ENCODE peak calls at places on chromosomes 13 and 19, in nine cellular contexts. W is ELR; F is BE2C; E is activated CD4-positive, CD25-positive, alpha-beta regulatory T cell; L is stimulated activated CD4-positive, alpha-beta T cell treated with anti-CD3 and anti-CD28 coated beads, Interleukin-2, amount 100 ng/mL, for 48 hours; N is astrocyte of the hippocampus; Q is lung microvascular endothelial cell; B is activated CD8-positive, alpha-beta memory T cell treated with anti-CD3 and anti-CD28 coated beads, Interleukin-2, amount 50 U/mL, for 4 hours; V is RCC 7860. C is an unnamed sample.

GRCh38 chr13:49587311-49587847 is 2.0 kb upstream of the RCBTB1 start:
- DNase-seq in W (peak; percentile 67), F (no peak), E (no peak), L (no peak), N (peak; percentile 26), Q (peak; percentile 50), B (no peak), V (no peak), C (no peak)

GRCh38 chr13:74082741-74083160 is 51.5 kb downstream of the KLF12 start:
- DNase-seq in W (no peak), F (no peak), E (no peak), L (no peak), N (no peak), Q (no peak), B (no peak), V (no peak), C (no peak)

GRCh38 chr13:113291997-113292862 is 4.8 kb upstream of the LAMP1 start:
- DNase-seq in W (peak; percentile 47), F (no peak), E (no peak), L (no peak), N (peak; percentile 20), Q (no peak), B (peak; percentile 19), V (no peak), C (no peak)

GRCh38 chr13:22940090-22940710 is 240.6 kb upstream of the SGCG start:
- DNase-seq in W (no peak), F (no peak), E (no peak), L (no peak), N (no peak), Q (no peak), B (no peak), V (no peak), C (no peak)

GRCh38 chr19:18501832-18502231 is 20.0 kb downstream of the ELL start:
- DNase-seq in W (no peak), F (no peak), E (no peak), L (no peak), N (no peak), Q (no peak), B (no peak), V (no peak), C (no peak)

GRCh38 chr19:49019242-49019932 is 2.5 kb upstream of the LHB start:
- DNase-seq in W (peak; percentile 81), F (peak; percentile 88), E (peak; percentile 22), L (peak; percentile 70), N (peak; percentile 79), Q (peak; percentile 54), B (peak; percentile 69), V (no peak), C (no peak)

GRCh38 chr13:108629353-108629752 is at the start of gene MYO16:
- DNase-seq in W (no peak), F (no peak), E (no peak), L (no peak), N (peak; percentile 3), Q (no peak), B (no peak), V (no peak), C (no peak)

GRCh38 chr19:17021793-17022590 is 4.6 kb downstream of the CPAMD8 start:
- DNase-seq in W (peak; percentile 70), F (no peak), E (no peak), L (no peak), N (no peak), Q (peak; percentile 79), B (no peak), V (no peak), C (no peak)

GRCh38 chr19:13930402-13930801 is 7.8 kb downstream of the PODNL1 start:
- DNase-seq in W (no peak), F (no peak), E (no peak), L (no peak), N (no peak), Q (no peak), B (no peak), V (no peak), C (no peak)

GRCh38 chr13:100584901-100585300 is 3.7 kb downstream of the GGACT start:
- DNase-seq in W (no peak), F (no peak), E (no peak), L (no peak), N (peak; percentile 89), Q (no peak), B (no peak), V (no peak), C (no peak)

GRCh38 chr13:74571811-74572210 is 437.6 kb upstream of the KLF12 start:
- DNase-seq in W (no peak), F (no peak), E (no peak), L (no peak), N (no peak), Q (no peak), B (no peak), V (no peak), C (no peak)

GRCh38 chr19:48006762-48007161 is 12.3 kb downstream of the ELSPBP1 start:
- DNase-seq in W (peak; percentile 15), F (peak; percentile 61), E (no peak), L (peak; percentile 13), N (no peak), Q (peak; percentile 2), B (no peak), V (no peak), C (no peak)

GRCh38 chr19:34136127-34136526 is 36.2 kb upstream of the LSM14A start:
- DNase-seq in W (no peak), F (no peak), E (no peak), L (no peak), N (no peak), Q (no peak), B (no peak), V (no peak), C (no peak)

GRCh38 chr19:3375221-3376088 is 9.1 kb downstream of the NFIC start:
- DNase-seq in W (peak; percentile 37), F (no peak), E (no peak), L (no peak), N (peak; percentile 65), Q (peak; percentile 74), B (no peak), V (no peak), C (peak; percentile 87)

GRCh38 chr19:3606174-3606689 is 443 bp downstream of the TBXA2R start:
- DNase-seq in W (peak; percentile 45), F (no peak), E (no peak), L (no peak), N (no peak), Q (no peak), B (no peak), V (no peak), C (no peak)

GRCh38 chr19:6212403-6213265 is 67.1 kb downstream of the MLLT1 start:
- DNase-seq in W (no peak), F (no peak), E (no peak), L (no peak), N (no peak), Q (no peak), B (no peak), V (no peak), C (no peak)

GRCh38 chr13:80251403-80251802 is 89.5 kb downstream of the SPRY2 start:
- DNase-seq in W (peak; percentile 46), F (peak; percentile 37), E (no peak), L (no peak), N (peak; percentile 20), Q (peak; percentile 77), B (no peak), V (no peak), C (no peak)

GRCh38 chr19:4749870-4750269 is 26.2 kb upstream of the DPP9 start:
- DNase-seq in W (no peak), F (peak; percentile 42), E (no peak), L (no peak), N (no peak), Q (no peak), B (no peak), V (no peak), C (no peak)

GRCh38 chr13:21436582-21436981 is 22.5 kb downstream of the ZDHHC20 start:
- DNase-seq in W (no peak), F (no peak), E (no peak), L (no peak), N (no peak), Q (no peak), B (no peak), V (no peak), C (no peak)

GRCh38 chr13:40130871-40131636 is 475.6 kb downstream of the COG6 start:
- DNase-seq in W (peak; percentile 62), F (no peak), E (no peak), L (no peak), N (no peak), Q (peak; percentile 97), B (no peak), V (peak; percentile 78), C (no peak)